ENCODE peak calls at places on chromosome 22, in nine cellular contexts. B is progenitor cell of endocrine pancreas, G is fibroblast of the aortic adventitia, O is lower leg skin, V is coronary artery, R is ovary, W is RWPE1, H is fibroblast of mammary gland, T is body of pancreas. N is an unnamed sample.

GRCh38 chr22:35611200-35611890 is 5.8 kb downstream of the MB start:
- DNase-seq in B (no peak), G (no peak), O (no peak), V (no peak), R (no peak), W (no peak), H (no peak), T (no peak), N (no peak)

GRCh38 chr22:44583854-44584253 is 85.8 kb upstream of the RTL6 start:
- DNase-seq in B (no peak), G (no peak), O (no peak), V (peak; percentile 50), R (no peak), W (no peak), H (no peak), T (peak; percentile 5), N (no peak)

GRCh38 chr22:28801845-28802594 is 1.7 kb upstream of the XBP1 start:
- DNase-seq in B (no peak), G (no peak), O (no peak), V (no peak), R (peak; percentile 43), W (no peak), H (peak; percentile 42), T (peak; percentile 82), N (no peak)

GRCh38 chr22:34688825-34689224 is 377.1 kb upstream of the ISX start:
- DNase-seq in B (no peak), G (no peak), O (no peak), V (no peak), R (no peak), W (no peak), H (no peak), T (no peak), N (no peak)

GRCh38 chr22:46108564-46109473 is 41.5 kb upstream of the PPARA start:
- DNase-seq in B (no peak), G (peak; percentile 58), O (no peak), V (no peak), R (peak; percentile 60), W (no peak), H (peak; percentile 72), T (peak; percentile 86), N (peak; percentile 39)

GRCh38 chr22:45880732-45881523 is 96.0 kb downstream of the WNT7B start:
- DNase-seq in B (no peak), G (no peak), O (no peak), V (no peak), R (no peak), W (no peak), H (no peak), T (peak; percentile 12), N (peak; percentile 46)

GRCh38 chr22:44214764-44215163 is 34.0 kb downstream of the PARVG start:
- DNase-seq in B (no peak), G (no peak), O (no peak), V (no peak), R (no peak), W (no peak), H (no peak), T (no peak), N (no peak)

GRCh38 chr22:39135092-39135896 is 17.2 kb downstream of the CBX7 start:
- DNase-seq in B (peak; percentile 69), G (no peak), O (no peak), V (no peak), R (no peak), W (no peak), H (no peak), T (peak; percentile 28), N (peak; percentile 82)

GRCh38 chr22:36360011-36360410 is 27.8 kb downstream of the MYH9 start:
- DNase-seq in B (no peak), G (peak; percentile 30), O (no peak), V (no peak), R (no peak), W (no peak), H (no peak), T (no peak), N (no peak)

GRCh38 chr22:27987557-27987956 is 68.5 kb upstream of the PITPNB start:
- DNase-seq in B (no peak), G (peak; percentile 19), O (no peak), V (peak; percentile 43), R (peak; percentile 11), W (no peak), H (peak; percentile 69), T (no peak), N (no peak)

DNA sequence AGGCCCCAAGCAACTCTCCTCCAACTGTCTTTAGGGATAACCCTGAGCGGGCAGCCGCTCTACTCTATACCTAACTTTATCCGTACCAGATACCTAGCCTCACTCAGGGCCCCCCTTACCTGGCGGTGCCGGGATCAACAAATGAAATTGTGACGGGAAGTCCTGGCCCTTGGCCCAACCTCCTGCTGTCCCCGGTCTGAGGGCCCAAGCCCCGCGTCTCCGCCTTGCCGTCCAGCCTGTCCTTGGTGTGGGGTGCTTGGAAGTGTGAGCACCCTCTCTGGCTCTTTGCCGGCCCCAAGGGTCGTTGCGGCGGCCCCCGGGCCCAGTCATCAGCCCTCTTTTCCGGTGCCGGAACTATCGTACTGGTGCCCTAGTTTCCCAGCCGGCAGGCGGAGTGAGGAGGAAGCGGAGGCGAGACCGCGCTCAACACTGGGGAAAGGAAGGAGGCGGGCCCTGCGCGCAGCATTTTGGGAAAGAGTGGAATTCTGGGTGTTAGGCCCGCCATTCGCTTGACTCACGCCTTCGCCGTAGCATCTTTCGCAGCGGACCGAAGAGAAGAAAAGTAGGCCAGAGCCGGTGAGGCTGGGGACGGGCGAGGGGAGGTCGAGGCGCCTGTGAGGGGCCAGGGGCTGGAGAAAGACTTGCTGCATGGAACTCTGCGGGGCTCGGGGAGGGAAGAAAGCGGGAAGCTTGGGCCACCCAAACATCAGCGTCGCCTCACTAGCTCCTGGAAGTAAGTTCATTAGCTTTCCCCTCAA is at the start of gene SNRPD3:
- DNase-seq in B (peak; percentile 80), G (peak; percentile 92), O (peak; percentile 93), V (peak; percentile 95), R (peak; percentile 94), W (peak; percentile 79), H (peak; percentile 92), T (peak; percentile 94), N (peak; percentile 88)
- TF ChIP-seq CTCF in B (no peak), G (peak; percentile 51), O (no peak), V (no peak), R (peak; percentile 54), W (no peak), H (no peak), T (no peak), N (no peak)

GRCh38 chr22:22730655-22731373 is 86.4 kb downstream of the GGTLC2 start:
- DNase-seq in B (no peak), G (no peak), O (no peak), V (no peak), R (peak; percentile 68), W (no peak), H (no peak), T (no peak), N (no peak)

GRCh38 chr22:22733881-22734373 is 89.5 kb downstream of the GGTLC2 start:
- DNase-seq in B (no peak), G (no peak), O (no peak), V (no peak), R (no peak), W (no peak), H (no peak), T (no peak), N (no peak)

GRCh38 chr22:22735695-22736611 is 91.5 kb downstream of the GGTLC2 start:
- DNase-seq in B (no peak), G (no peak), O (no peak), V (no peak), R (no peak), W (no peak), H (no peak), T (no peak), N (no peak)

GRCh38 chr22:22728382-22728781 is 84.0 kb downstream of the GGTLC2 start:
- DNase-seq in B (no peak), G (no peak), O (no peak), V (no peak), R (no peak), W (peak; percentile 4), H (peak; percentile 49), T (no peak), N (no peak)

GRCh38 chr22:22731374-22731676 is 86.9 kb downstream of the GGTLC2 start:
- DNase-seq in B (no peak), G (no peak), O (no peak), V (no peak), R (no peak), W (no peak), H (no peak), T (no peak), N (no peak)
- TF ChIP-seq CTCF in B (no peak), G (no peak), O (no peak), V (no peak), R (no peak), W (no peak), H (no peak), T (no peak), N (no peak)

GRCh38 chr22:32119568-32120235 is 39.4 kb downstream of the C22orf42 start:
- DNase-seq in B (no peak), G (no peak), O (no peak), V (peak; percentile 57), R (no peak), W (no peak), H (no peak), T (no peak), N (no peak)
- TF ChIP-seq CTCF in B (no peak), G (no peak), O (no peak), V (no peak), R (no peak), W (no peak), H (no peak), T (no peak), N (no peak)

DNA sequence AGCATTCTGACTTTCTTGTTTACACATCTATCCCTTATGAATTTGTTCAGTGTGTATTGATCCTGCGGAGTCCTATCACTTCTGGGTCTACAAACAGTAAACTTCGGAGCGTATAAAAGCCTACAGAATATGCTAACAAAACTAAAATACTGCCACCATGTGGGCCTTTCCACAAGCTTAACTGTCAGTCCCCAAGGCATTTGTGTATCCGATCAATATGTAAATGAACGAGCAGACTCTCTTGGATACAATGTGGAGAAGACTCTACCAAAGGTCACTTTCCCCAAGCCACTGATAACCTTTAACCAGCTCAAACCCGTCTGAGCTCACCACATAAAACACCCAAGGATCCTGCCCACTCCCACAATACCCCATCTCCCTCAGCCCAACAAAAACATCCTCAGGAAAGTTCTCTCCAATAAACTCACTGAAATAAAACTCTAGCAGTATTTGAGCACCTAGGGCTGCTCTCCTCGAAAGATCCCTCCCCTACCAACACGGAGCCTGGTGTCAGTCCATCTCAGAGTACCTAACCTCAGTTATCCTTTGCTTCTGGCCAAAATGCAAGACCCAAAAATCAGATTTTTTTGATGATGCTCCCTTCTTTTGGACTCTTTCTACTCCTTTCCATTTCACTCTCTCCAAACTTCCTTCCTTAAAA is 17.8 kb downstream of the ADA2 start:
- DNase-seq in B (no peak), G (peak; percentile 46), O (no peak), V (no peak), R (no peak), W (no peak), H (peak; percentile 53), T (no peak), N (no peak)
- TF ChIP-seq CTCF in B (peak; percentile 57), G (peak; percentile 28), O (no peak), V (no peak), R (no peak), W (no peak), H (peak; percentile 27), T (no peak), N (no peak)

N was measured in nephron progenitor cell.